ENCODE peak calls at places on chromosomes 16 and 17, in nine cellular contexts. L is stimulated activated CD4-positive, alpha-beta T cell treated with anti-CD3 and anti-CD28 coated beads, Interleukin-1b, Interleukin-23, amount 100 ng/mL, for 1 hour; P is stimulated activated CD8-positive, alpha-beta memory T cell treated with anti-CD3 and anti-CD28 coated beads, Interleukin-15, amount 100 ng/mL, for 24 hours; G is endothelial cell; Q is GM12865; I is posterior cingulate gyrus; S is AG04449; V is GM13977; X is activated CD4-positive, CD25-positive, alpha-beta regulatory T cell. C is an unnamed sample.

GRCh38 chr17:30600830-30601494 is 123.8 kb downstream of the GOSR1 start:
- DNase-seq in L (no peak), P (no peak), G (no peak), Q (peak; percentile 43), I (peak; percentile 18), S (no peak), V (peak; percentile 54), X (no peak), C (no peak)

GRCh38 chr16:19093631-19094541 is 19.9 kb upstream of the ITPRIPL2 start:
- DNase-seq in L (no peak), P (no peak), G (no peak), Q (no peak), I (no peak), S (no peak), V (no peak), X (no peak), C (no peak)

GRCh38 chr17:58531661-58532554 is 17.5 kb upstream of the MTMR4 start:
- DNase-seq in L (no peak), P (peak; percentile 34), G (peak; percentile 57), Q (peak; percentile 35), I (peak; percentile 80), S (no peak), V (peak; percentile 85), X (no peak), C (peak; percentile 87)

GRCh38 chr17:71496552-71496951 is 624.3 kb upstream of the SOX9 start:
- DNase-seq in L (no peak), P (no peak), G (no peak), Q (no peak), I (no peak), S (peak; percentile 77), V (no peak), X (no peak), C (no peak)

GRCh38 chr17:37490022-37490587 is 414 bp downstream of the DUSP14 start:
- DNase-seq in L (peak; percentile 34), P (peak; percentile 52), G (peak; percentile 80), Q (peak; percentile 83), I (peak; percentile 54), S (no peak), V (peak; percentile 75), X (peak; percentile 45), C (peak; percentile 83)

GRCh38 chr17:36463916-36464764 is 22.3 kb upstream of the ZNHIT3 start:
- DNase-seq in L (no peak), P (peak; percentile 19), G (peak; percentile 86), Q (peak; percentile 21), I (peak; percentile 20), S (no peak), V (peak; percentile 57), X (peak; percentile 16), C (peak; percentile 95)

GRCh38 chr16:14372471-14372870 is 257.6 kb downstream of the PARN start:
- DNase-seq in L (no peak), P (no peak), G (no peak), Q (no peak), I (no peak), S (no peak), V (no peak), X (no peak), C (no peak)

GRCh38 chr16:86566966-86567700 is 504 bp downstream of the FOXC2 start:
- DNase-seq in L (no peak), P (no peak), G (peak; percentile 56), Q (no peak), I (no peak), S (no peak), V (no peak), X (no peak), C (no peak)

GRCh38 chr16:69709456-69710084 is 16.8 kb downstream of the NQO1 start:
- DNase-seq in L (no peak), P (no peak), G (no peak), Q (peak; percentile 56), I (no peak), S (no peak), V (peak; percentile 52), X (no peak), C (no peak)

GRCh38 chr16:80150978-80151705 is 389.7 kb upstream of the DYNLRB2 start:
- DNase-seq in L (no peak), P (no peak), G (no peak), Q (no peak), I (no peak), S (no peak), V (no peak), X (no peak), C (no peak)

GRCh38 chr16:47392114-47392513 is 68.7 kb downstream of the ITFG1 start:
- DNase-seq in L (no peak), P (no peak), G (no peak), Q (peak; percentile 59), I (no peak), S (no peak), V (no peak), X (no peak), C (no peak)

GRCh38 chr16:81786321-81786720 is 7.2 kb downstream of the PLCG2 start:
- DNase-seq in L (no peak), P (no peak), G (no peak), Q (no peak), I (no peak), S (peak; percentile 3), V (no peak), X (no peak), C (no peak)

GRCh38 chr17:38428643-38429371 is 543 bp downstream of the ARHGAP23 start:
- DNase-seq in L (no peak), P (no peak), G (peak; percentile 66), Q (peak; percentile 20), I (peak; percentile 76), S (no peak), V (no peak), X (no peak), C (peak; percentile 70)

GRCh38 chr17:676060-676745 is 38.4 kb downstream of the VPS53 start:
- DNase-seq in L (no peak), P (no peak), G (no peak), Q (no peak), I (no peak), S (no peak), V (no peak), X (no peak), C (no peak)

GRCh38 chr17:18197535-18198194 is 14.0 kb downstream of the ALKBH5 start:
- DNase-seq in L (no peak), P (no peak), G (no peak), Q (no peak), I (no peak), S (no peak), V (no peak), X (no peak), C (no peak)

GRCh38 chr17:18026408-18026776 is 12.6 kb downstream of the ATPAF2 start:
- DNase-seq in L (no peak), P (no peak), G (no peak), Q (no peak), I (peak; percentile 59), S (peak; percentile 49), V (no peak), X (no peak), C (no peak)

GRCh38 chr17:83096401-83097220 is 17.2 kb downstream of the METRNL start:
- DNase-seq in L (no peak), P (no peak), G (no peak), Q (no peak), I (no peak), S (no peak), V (no peak), X (no peak), C (no peak)

GRCh38 chr17:81481011-81481799 is 31.4 kb downstream of the ACTG1 start:
- DNase-seq in L (peak; percentile 26), P (no peak), G (peak; percentile 66), Q (no peak), I (peak; percentile 81), S (no peak), V (peak; percentile 89), X (peak; percentile 25), C (peak; percentile 70)

GRCh38 chr17:56754523-56755208 is 79.1 kb downstream of the C17orf67 start:
- DNase-seq in L (no peak), P (no peak), G (peak; percentile 11), Q (peak; percentile 11), I (no peak), S (no peak), V (no peak), X (no peak), C (no peak)

GRCh38 chr16:56382901-56383355 is 42.4 kb downstream of the AMFR start:
- DNase-seq in L (no peak), P (no peak), G (no peak), Q (no peak), I (no peak), S (no peak), V (no peak), X (no peak), C (no peak)

GRCh38 chr17:83012873-83013778 is 66.3 kb upstream of the METRNL start:
- DNase-seq in L (no peak), P (no peak), G (no peak), Q (no peak), I (no peak), S (peak; percentile 93), V (no peak), X (no peak), C (no peak)

GRCh38 chr16:89550421-89550988 is 10.0 kb upstream of the RPL13 start:
- DNase-seq in L (no peak), P (no peak), G (no peak), Q (no peak), I (no peak), S (no peak), V (no peak), X (no peak), C (no peak)

GRCh38 chr17:65990593-65990992 is 201.3 kb downstream of the CEP112 start:
- DNase-seq in L (no peak), P (no peak), G (no peak), Q (no peak), I (no peak), S (no peak), V (no peak), X (no peak), C (no peak)

GRCh38 chr16:85800321-85800669 is 800 bp downstream of the COX4I1 start:
- DNase-seq in L (no peak), P (no peak), G (no peak), Q (peak; percentile 33), I (no peak), S (no peak), V (no peak), X (peak; percentile 37), C (no peak)

GRCh38 chr17:57998234-57998746 is 8.8 kb downstream of the SRSF1 start:
- DNase-seq in L (no peak), P (no peak), G (no peak), Q (no peak), I (no peak), S (no peak), V (no peak), X (no peak), C (no peak)

GRCh38 chr16:679808-680624 is at the start of gene STUB1:
- DNase-seq in L (peak; percentile 67), P (peak; percentile 83), G (peak; percentile 94), Q (peak; percentile 91), I (peak; percentile 79), S (no peak), V (peak; percentile 92), X (peak; percentile 95), C (peak; percentile 95)

GRCh38 chr17:40355804-40356758 is 8.5 kb downstream of the GJD3 start:
- DNase-seq in L (no peak), P (no peak), G (no peak), Q (no peak), I (no peak), S (no peak), V (no peak), X (no peak), C (no peak)

GRCh38 chr16:12576878-12577277 is 226.8 kb downstream of the CPPED1 start:
- DNase-seq in L (no peak), P (no peak), G (no peak), Q (no peak), I (no peak), S (no peak), V (no peak), X (no peak), C (no peak)

GRCh38 chr16:20280259-20280658 is 47.1 kb downstream of the GP2 start:
- DNase-seq in L (no peak), P (no peak), G (no peak), Q (no peak), I (no peak), S (no peak), V (no peak), X (no peak), C (no peak)

GRCh38 chr16:84013787-84014569 is 28.6 kb downstream of the SLC38A8 start:
- DNase-seq in L (no peak), P (peak; percentile 8), G (peak; percentile 24), Q (peak; percentile 89), I (no peak), S (no peak), V (peak; percentile 81), X (peak; percentile 17), C (peak; percentile 99)